ENCODE peak calls at places on chromosomes 12 and 14, in ten cellular contexts. T is fibroblast of lung, N is AG10803, B is astrocyte of the spinal cord, Q is fibroblast of pulmonary artery, P is A549, A is right lobe of liver, W is NT2/D1, J is astrocyte of the cerebellum, U is adrenal gland. V is an unnamed sample.

GRCh38 chr14:85764809-85765208 is 234.9 kb downstream of the FLRT2 start:
- DNase-seq in P (no peak), B (peak), T (peak), W (no peak), A (no peak), N (no peak), U (peak), J (no peak), Q (no peak), V (no peak)

GRCh38 chr12:121626853-121627623 is 708 bp downstream of the ORAI1 start:
- DNase-seq in T (peak), B (peak), P (peak), Q (peak), U (peak), N (peak), J (peak), W (peak), A (peak), V (no peak)

GRCh38 chr14:66359500-66359899 is 126.7 kb upstream of the CCDC196 start:
- DNase-seq in T (peak), A (no peak), U (no peak), W (peak), N (peak), Q (peak), B (peak), P (peak), J (peak), V (no peak)

GRCh38 chr12:60194682-60195081 is 598.9 kb downstream of the SLC16A7 start:
- DNase-seq in W (no peak), N (peak), T (peak), Q (peak), U (no peak), J (no peak), A (no peak), P (no peak), B (peak), V (no peak)

GRCh38 chr14:70014696-70015095 is 135.5 kb downstream of the SMOC1 start:
- DNase-seq in J (no peak), Q (no peak), T (no peak), P (no peak), A (no peak), W (no peak), B (no peak), N (no peak), U (no peak), V (no peak)

GRCh38 chr14:53109028-53109687 is 44.0 kb downstream of the DDHD1 start:
- DNase-seq in W (no peak), P (no peak), Q (no peak), N (peak), J (no peak), U (no peak), T (no peak), B (no peak), A (no peak), V (no peak)

GRCh38 chr12:43482311-43483085 is 69.5 kb downstream of the ADAMTS20 start:
- DNase-seq in U (no peak), T (no peak), B (no peak), W (no peak), N (no peak), Q (no peak), J (no peak), P (no peak), A (no peak), V (no peak)

GRCh38 chr12:120820885-120821510 is 83.2 kb downstream of the SPPL3 start:
- DNase-seq in W (no peak), B (no peak), T (no peak), U (no peak), A (no peak), N (no peak), J (no peak), P (no peak), Q (no peak), V (no peak)

GRCh38 chr14:28603606-28604005 is 163.0 kb upstream of the FOXG1 start:
- DNase-seq in N (no peak), B (no peak), Q (peak), P (peak), U (no peak), W (no peak), A (no peak), J (peak), T (peak), V (no peak)

GRCh38 chr12:71746983-71747611 is 7.6 kb upstream of the RAB21 start:
- DNase-seq in A (no peak), J (peak), B (peak), T (peak), U (peak), N (peak), P (peak), W (peak), Q (peak), V (peak)

GRCh38 chr12:1531654-1532366 is 62.6 kb downstream of the FBXL14 start:
- DNase-seq in P (no peak), T (no peak), J (no peak), B (no peak), A (no peak), W (no peak), U (no peak), Q (no peak), N (no peak), V (no peak)

GRCh38 chr12:122215789-122216188 is 10.1 kb downstream of the DIABLO start:
- DNase-seq in T (peak), J (no peak), A (no peak), U (no peak), B (no peak), N (no peak), P (no peak), W (no peak), Q (no peak), V (no peak)

GRCh38 chr14:99231850-99232401 is 40.1 kb downstream of the BCL11B start:
- DNase-seq in T (peak), N (no peak), Q (no peak), A (no peak), W (peak), U (peak), J (no peak), P (no peak), B (no peak), V (no peak)

GRCh38 chr12:34333337-34333736 is 311.0 kb downstream of the ALG10 start:
- DNase-seq in N (no peak), W (no peak), U (no peak), T (no peak), Q (no peak), P (no peak), B (no peak), A (no peak), J (no peak), V (no peak)

GRCh38 chr12:123267335-123267920 is 4.2 kb downstream of the CDK2AP1 start:
- DNase-seq in W (no peak), Q (no peak), N (no peak), P (no peak), T (no peak), J (no peak), A (no peak), B (no peak), U (no peak), V (no peak)

GRCh38 chr14:63504628-63505027 is 38.5 kb downstream of the PPP2R5E start:
- DNase-seq in P (peak), Q (no peak), U (no peak), W (no peak), J (no peak), N (peak), B (no peak), A (no peak), T (no peak), V (no peak)

GRCh38 chr12:67994046-67994445 is 4.8 kb downstream of the IFNG-AS1 start:
- DNase-seq in N (no peak), W (no peak), T (no peak), J (no peak), U (no peak), B (no peak), A (no peak), P (no peak), Q (no peak), V (no peak)

GRCh38 chr12:42963993-42964392 is 374.4 kb upstream of the PRICKLE1 start:
- DNase-seq in T (no peak), B (no peak), Q (no peak), A (no peak), W (no peak), P (no peak), J (no peak), N (no peak), U (no peak), V (no peak)

DNA sequence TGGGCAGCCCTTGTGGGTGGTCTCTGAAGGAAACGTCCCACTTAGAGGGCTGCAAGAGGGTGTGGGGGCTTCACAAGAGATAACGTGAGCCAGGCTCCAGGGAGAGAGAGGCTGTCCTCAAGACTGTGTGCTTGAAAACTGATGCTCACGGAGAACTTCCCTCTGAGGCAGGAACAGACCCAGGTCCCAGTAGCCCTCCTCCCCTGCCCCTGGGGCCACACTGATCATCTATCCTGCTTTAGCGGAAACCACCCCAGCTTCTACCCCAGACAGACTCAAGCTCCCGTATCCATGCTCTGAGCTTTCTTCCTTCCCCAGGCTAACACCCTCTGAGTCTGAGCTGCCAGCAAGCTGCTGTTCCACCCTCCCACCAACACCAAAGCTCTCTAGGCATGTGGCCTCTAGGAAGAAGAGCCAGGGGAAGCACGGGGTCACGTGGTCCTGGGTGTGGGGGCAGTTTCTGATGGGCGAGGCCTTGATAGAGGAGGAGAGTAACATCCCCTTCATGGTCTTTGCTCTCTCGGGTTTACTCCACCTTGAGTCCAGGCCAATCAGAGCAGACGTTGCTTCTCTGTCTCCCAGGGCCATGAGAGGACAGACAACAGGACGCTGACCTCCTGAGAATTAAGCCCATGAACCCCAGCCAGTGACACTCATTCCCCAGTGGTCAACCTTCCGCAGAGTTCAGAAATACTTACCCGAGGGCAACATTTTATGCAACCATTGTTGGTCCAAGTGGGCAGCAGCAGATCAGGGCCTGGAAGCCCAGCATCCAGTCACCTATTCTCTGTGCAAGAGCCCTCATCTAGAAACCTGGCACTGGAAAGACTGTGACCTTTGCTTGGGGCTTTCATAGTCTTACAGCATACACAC is 1.3 kb downstream of the PCK2 start:
- DNase-seq in P (peak), N (peak), T (no peak), J (no peak), Q (peak), U (no peak), B (peak), A (peak), W (no peak), V (no peak)
- H3K4me3 ChIP-seq in P (peak), N (peak), T (peak), J (peak), Q (peak), U (peak), B (peak), A (peak), W (peak), V (peak)

DNA sequence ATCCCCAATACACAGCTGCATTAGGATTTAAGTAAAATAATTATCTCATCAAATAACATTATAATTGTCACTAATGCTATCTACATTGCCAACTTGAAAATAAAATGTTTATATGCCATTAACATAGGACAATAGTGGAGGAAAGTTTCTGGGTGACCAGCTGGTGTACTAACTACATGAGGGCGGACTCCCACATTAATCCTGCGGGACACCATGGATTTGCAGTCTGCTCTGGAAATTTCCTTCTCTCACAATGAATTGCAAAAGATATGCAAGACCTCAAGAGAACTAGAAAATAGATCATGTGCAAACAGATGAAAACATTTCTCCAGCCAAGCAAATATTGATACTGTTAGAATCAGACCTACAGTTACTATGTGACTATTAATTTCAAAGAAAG is 390.1 kb downstream of the NAV3 start:
- DNase-seq in B (no peak), W (no peak), J (no peak), Q (no peak), P (no peak), U (no peak), T (no peak), A (no peak), N (no peak), V (no peak)
- H3K4me3 ChIP-seq in B (no peak), W (no peak), J (no peak), Q (no peak), P (no peak), U (no peak), T (no peak), A (no peak), N (no peak), V (no peak)

GRCh38 chr14:65170318-65170717 is 68.0 kb upstream of the MAX start:
- DNase-seq in A (no peak), W (no peak), J (no peak), Q (no peak), U (no peak), N (no peak), T (no peak), B (no peak), P (no peak), V (no peak)
- H3K4me3 ChIP-seq in A (no peak), W (no peak), J (no peak), Q (peak), U (peak), N (peak), T (peak), B (no peak), P (peak), V (peak)

GRCh38 chr12:7059780-7060179 is 738 bp upstream of the C1S start:
- DNase-seq in J (no peak), Q (no peak), P (no peak), A (no peak), T (no peak), U (no peak), B (no peak), N (no peak), W (no peak), V (no peak)

GRCh38 chr12:7060353-7060954 is at the start of gene C1S:
- DNase-seq in Q (peak), J (peak), P (peak), A (peak), U (peak), B (peak), T (peak), N (peak), W (peak), V (peak)

GRCh38 chr12:7058850-7059249 is 1.7 kb upstream of the C1S start:
- DNase-seq in B (no peak), J (no peak), Q (no peak), T (no peak), W (no peak), A (no peak), P (no peak), U (no peak), N (no peak), V (no peak)

GRCh38 chr12:7061138-7061537 is 620 bp downstream of the C1S start:
- DNase-seq in T (no peak), J (no peak), Q (no peak), A (no peak), P (no peak), N (peak), B (no peak), U (no peak), W (no peak), V (no peak)

GRCh38 chr12:7061596-7061995 is 1.1 kb downstream of the C1S start:
- DNase-seq in Q (no peak), B (no peak), T (no peak), U (no peak), P (no peak), A (peak), J (no peak), W (no peak), N (no peak), V (no peak)
- H3K4me3 ChIP-seq in Q (peak), B (no peak), T (peak), U (peak), P (no peak), A (peak), J (no peak), W (no peak), N (peak), V (no peak)

GRCh38 chr12:119180380-119181040 is 1.8 kb downstream of the HSPB8 start:
- DNase-seq in J (no peak), N (peak), U (no peak), T (peak), B (peak), A (no peak), Q (peak), W (no peak), P (peak), V (no peak)
- H3K4me3 ChIP-seq in J (peak), N (peak), U (peak), T (peak), B (peak), A (peak), Q (peak), W (peak), P (peak), V (peak)

DNA sequence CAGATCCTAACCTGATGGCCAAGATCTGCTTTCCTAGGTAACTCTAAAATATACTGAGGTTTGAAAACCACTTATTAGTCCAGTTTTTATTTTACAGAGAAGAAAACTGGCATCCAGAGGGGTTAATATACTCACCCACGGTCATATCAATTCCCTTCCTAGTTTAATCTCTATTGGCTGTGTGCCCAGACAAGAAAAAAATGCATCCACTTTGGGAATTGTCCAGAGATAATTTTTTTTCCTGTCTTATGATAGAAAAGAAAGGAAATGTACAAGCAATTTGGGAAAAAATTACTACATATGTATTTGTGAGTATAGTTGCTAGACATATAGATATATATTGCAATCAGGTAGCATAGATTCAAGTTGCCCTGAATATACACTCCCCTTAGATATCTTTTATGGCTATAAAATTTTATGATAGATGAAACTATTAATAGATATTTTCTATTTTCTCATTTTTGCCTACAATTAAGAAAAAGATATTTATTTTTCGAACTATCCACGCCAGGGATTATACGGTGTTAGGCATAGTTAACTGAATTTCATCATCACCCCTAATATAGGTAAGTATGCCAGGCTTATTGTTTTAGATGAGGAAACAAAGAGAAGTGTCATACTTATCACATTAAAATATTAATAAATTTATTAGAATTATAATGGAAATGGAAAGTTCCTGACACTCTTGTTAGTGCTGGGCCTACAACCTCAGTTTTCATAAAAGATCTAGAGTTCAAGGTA is 100.5 kb upstream of the SLC38A2 start:
- DNase-seq in B (peak), W (no peak), Q (peak), P (peak), N (peak), J (no peak), A (no peak), U (no peak), T (peak), V (no peak)
- H3K4me3 ChIP-seq in B (no peak), W (no peak), Q (no peak), P (peak), N (no peak), J (no peak), A (no peak), U (peak), T (no peak), V (no peak)

GRCh38 chr14:73717998-73718741 is 4.0 kb upstream of the PNMA1 start:
- DNase-seq in A (no peak), N (no peak), Q (no peak), W (no peak), U (peak), B (peak), P (no peak), T (peak), J (no peak), V (no peak)
- H3K4me3 ChIP-seq in A (no peak), N (no peak), Q (no peak), W (peak), U (no peak), B (no peak), P (no peak), T (no peak), J (peak), V (no peak)

GRCh38 chr14:24211311-24211710 is 2.0 kb downstream of the CHMP4A start:
- DNase-seq in B (no peak), W (no peak), N (no peak), J (no peak), A (no peak), P (no peak), Q (no peak), U (no peak), T (no peak), V (no peak)

GRCh38 chr14:24216345-24216699 is 456 bp upstream of the MDP1 start:
- DNase-seq in A (no peak), J (no peak), U (no peak), W (no peak), T (no peak), N (no peak), P (no peak), Q (no peak), B (no peak), V (no peak)

GRCh38 chr14:24215495-24216344 is at the start of gene MDP1:
- DNase-seq in B (peak), T (peak), N (peak), U (peak), W (peak), A (peak), Q (peak), J (peak), P (peak), V (peak)

GRCh38 chr14:24212924-24213865 is at the start of gene CHMP4A:
- DNase-seq in U (peak), N (peak), T (peak), P (peak), J (peak), B (peak), Q (peak), W (peak), A (peak), V (peak)

GRCh38 chr14:24213866-24214652 is 771 bp upstream of the CHMP4A start:
- DNase-seq in J (no peak), Q (no peak), W (no peak), U (no peak), A (no peak), B (no peak), N (no peak), T (no peak), P (no peak), V (no peak)
- H3K4me3 ChIP-seq in J (peak), Q (peak), W (no peak), U (peak), A (no peak), B (peak), N (peak), T (peak), P (peak), V (peak)

V was measured in AG04449.